ENCODE peak calls at places on chromosome 14, in ten cellular contexts. One of them, this sample, is unnamed.

GRCh38 chr14:52003324-52003723 is 14.0 kb downstream of the RTRAF start:
- DNase-seq in upper lobe of right lung: no peak
- DNase-seq in psoas muscle: no peak
- DNase-seq in substantia nigra: no peak
- DNase-seq in osteoblast: no peak
- DNase-seq in stomach: no peak
- DNase-seq in ovary: no peak
- DNase-seq in uterus: no peak
- DNase-seq in mammary epithelial cell: no peak
- DNase-seq in CD8-positive, alpha-beta memory T cell: no peak
- DNase-seq in this sample: no peak

GRCh38 chr14:100714205-100714781 is 12.4 kb upstream of the DLK1 start:
- DNase-seq in upper lobe of right lung: no peak
- DNase-seq in psoas muscle: no peak
- DNase-seq in substantia nigra: no peak
- DNase-seq in osteoblast: no peak
- DNase-seq in stomach: no peak
- DNase-seq in ovary: no peak
- DNase-seq in uterus: no peak
- DNase-seq in mammary epithelial cell: no peak
- DNase-seq in CD8-positive, alpha-beta memory T cell: no peak
- DNase-seq in this sample: no peak

GRCh38 chr14:97329701-97330100 is 532.5 kb downstream of the VRK1 start:
- DNase-seq in upper lobe of right lung: no peak
- DNase-seq in psoas muscle: no peak
- DNase-seq in substantia nigra: no peak
- DNase-seq in osteoblast: no peak
- DNase-seq in stomach: no peak
- DNase-seq in ovary: no peak
- DNase-seq in uterus: no peak
- DNase-seq in mammary epithelial cell: no peak
- DNase-seq in CD8-positive, alpha-beta memory T cell: no peak
- DNase-seq in this sample: no peak

GRCh38 chr14:90087433-90087832 is 25.6 kb downstream of the KCNK13 start:
- DNase-seq in upper lobe of right lung: no peak
- DNase-seq in psoas muscle: no peak
- DNase-seq in substantia nigra: no peak
- DNase-seq in osteoblast: no peak
- DNase-seq in stomach: no peak
- DNase-seq in ovary: no peak
- DNase-seq in uterus: peak
- DNase-seq in mammary epithelial cell: peak
- DNase-seq in CD8-positive, alpha-beta memory T cell: no peak
- DNase-seq in this sample: no peak

GRCh38 chr14:77316872-77317271 is 3.8 kb downstream of the POMT2 start:
- DNase-seq in upper lobe of right lung: no peak
- DNase-seq in psoas muscle: peak
- DNase-seq in substantia nigra: no peak
- DNase-seq in osteoblast: no peak
- DNase-seq in stomach: no peak
- DNase-seq in ovary: no peak
- DNase-seq in uterus: no peak
- DNase-seq in mammary epithelial cell: peak
- DNase-seq in CD8-positive, alpha-beta memory T cell: no peak
- DNase-seq in this sample: no peak

GRCh38 chr14:55626131-55626530 is 46.1 kb downstream of the KTN1 start:
- DNase-seq in upper lobe of right lung: no peak
- DNase-seq in psoas muscle: no peak
- DNase-seq in substantia nigra: no peak
- DNase-seq in osteoblast: no peak
- DNase-seq in stomach: no peak
- DNase-seq in ovary: no peak
- DNase-seq in uterus: no peak
- DNase-seq in mammary epithelial cell: no peak
- DNase-seq in CD8-positive, alpha-beta memory T cell: no peak
- DNase-seq in this sample: no peak

GRCh38 chr14:75242546-75243273 is 35.9 kb upstream of the FOS start:
- DNase-seq in upper lobe of right lung: peak
- DNase-seq in psoas muscle: peak
- DNase-seq in substantia nigra: no peak
- DNase-seq in osteoblast: peak
- DNase-seq in stomach: no peak
- DNase-seq in ovary: no peak
- DNase-seq in uterus: no peak
- DNase-seq in mammary epithelial cell: peak
- DNase-seq in CD8-positive, alpha-beta memory T cell: no peak
- DNase-seq in this sample: no peak

GRCh38 chr14:80136358-80136757 is 74.9 kb downstream of the DIO2 start:
- DNase-seq in upper lobe of right lung: no peak
- DNase-seq in psoas muscle: no peak
- DNase-seq in substantia nigra: no peak
- DNase-seq in osteoblast: no peak
- DNase-seq in stomach: no peak
- DNase-seq in ovary: no peak
- DNase-seq in uterus: no peak
- DNase-seq in mammary epithelial cell: peak
- DNase-seq in CD8-positive, alpha-beta memory T cell: no peak
- DNase-seq in this sample: peak

GRCh38 chr14:103994535-103995184 is 52.3 kb upstream of the RD3L start:
- DNase-seq in upper lobe of right lung: no peak
- DNase-seq in psoas muscle: no peak
- DNase-seq in substantia nigra: no peak
- DNase-seq in osteoblast: peak
- DNase-seq in stomach: no peak
- DNase-seq in ovary: no peak
- DNase-seq in uterus: no peak
- DNase-seq in mammary epithelial cell: peak
- DNase-seq in CD8-positive, alpha-beta memory T cell: no peak
- DNase-seq in this sample: no peak

DNA sequence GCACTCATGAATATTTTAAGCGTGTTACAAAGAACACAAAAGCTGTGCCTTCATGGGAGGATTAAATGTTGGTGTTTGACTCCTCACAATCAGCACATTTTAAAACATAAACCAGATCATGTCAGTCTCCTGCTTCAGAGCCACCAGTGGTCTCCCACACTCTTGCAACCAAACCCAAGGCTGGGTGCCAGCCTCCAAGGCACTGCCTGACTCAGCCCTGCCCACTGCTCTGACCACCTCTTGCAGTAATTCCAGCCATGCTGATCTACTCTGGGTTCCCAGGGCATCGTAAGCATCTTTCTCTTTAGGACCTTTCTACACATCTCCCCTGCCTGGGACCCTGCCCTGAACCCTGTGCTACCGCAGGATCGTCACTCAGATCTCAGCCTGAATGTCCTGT is 449.6 kb downstream of the RAD51B start:
- DNase-seq in upper lobe of right lung: no peak
- DNase-seq in psoas muscle: no peak
- DNase-seq in substantia nigra: no peak
- DNase-seq in osteoblast: no peak
- DNase-seq in stomach: no peak
- DNase-seq in ovary: no peak
- DNase-seq in uterus: no peak
- DNase-seq in mammary epithelial cell: no peak
- DNase-seq in CD8-positive, alpha-beta memory T cell: no peak
- DNase-seq in this sample: no peak
- H3K27ac ChIP-seq in upper lobe of right lung: peak
- H3K27ac ChIP-seq in psoas muscle: no peak
- H3K27ac ChIP-seq in substantia nigra: no peak
- H3K27ac ChIP-seq in osteoblast: no peak
- H3K27ac ChIP-seq in stomach: peak
- H3K27ac ChIP-seq in ovary: no peak
- H3K27ac ChIP-seq in uterus: peak
- H3K27ac ChIP-seq in mammary epithelial cell: no peak
- H3K27ac ChIP-seq in CD8-positive, alpha-beta memory T cell: no peak
- H3K27ac ChIP-seq in this sample: peak

GRCh38 chr14:105220699-105221597 is 27.4 kb upstream of the BTBD6 start:
- DNase-seq in upper lobe of right lung: no peak
- DNase-seq in psoas muscle: no peak
- DNase-seq in substantia nigra: no peak
- DNase-seq in osteoblast: no peak
- DNase-seq in stomach: peak
- DNase-seq in ovary: no peak
- DNase-seq in uterus: peak
- DNase-seq in mammary epithelial cell: no peak
- DNase-seq in CD8-positive, alpha-beta memory T cell: no peak
- DNase-seq in this sample: no peak
- H3K27ac ChIP-seq in upper lobe of right lung: no peak
- H3K27ac ChIP-seq in psoas muscle: no peak
- H3K27ac ChIP-seq in substantia nigra: no peak
- H3K27ac ChIP-seq in osteoblast: no peak
- H3K27ac ChIP-seq in stomach: peak
- H3K27ac ChIP-seq in ovary: no peak
- H3K27ac ChIP-seq in uterus: no peak
- H3K27ac ChIP-seq in mammary epithelial cell: no peak
- H3K27ac ChIP-seq in CD8-positive, alpha-beta memory T cell: no peak
- H3K27ac ChIP-seq in this sample: no peak

GRCh38 chr14:64952598-64953309 is 10.2 kb upstream of the GPX2 start:
- DNase-seq in upper lobe of right lung: no peak
- DNase-seq in psoas muscle: no peak
- DNase-seq in substantia nigra: no peak
- DNase-seq in osteoblast: no peak
- DNase-seq in stomach: no peak
- DNase-seq in ovary: no peak
- DNase-seq in uterus: no peak
- DNase-seq in mammary epithelial cell: no peak
- DNase-seq in CD8-positive, alpha-beta memory T cell: no peak
- DNase-seq in this sample: peak

GRCh38 chr14:64951724-64952123 is 9.2 kb upstream of the GPX2 start:
- DNase-seq in upper lobe of right lung: no peak
- DNase-seq in psoas muscle: peak
- DNase-seq in substantia nigra: no peak
- DNase-seq in osteoblast: no peak
- DNase-seq in stomach: no peak
- DNase-seq in ovary: no peak
- DNase-seq in uterus: no peak
- DNase-seq in mammary epithelial cell: no peak
- DNase-seq in CD8-positive, alpha-beta memory T cell: no peak
- DNase-seq in this sample: no peak

GRCh38 chr14:64948612-64949210 is 6.2 kb upstream of the GPX2 start:
- DNase-seq in upper lobe of right lung: no peak
- DNase-seq in psoas muscle: no peak
- DNase-seq in substantia nigra: no peak
- DNase-seq in osteoblast: no peak
- DNase-seq in stomach: no peak
- DNase-seq in ovary: no peak
- DNase-seq in uterus: no peak
- DNase-seq in mammary epithelial cell: no peak
- DNase-seq in CD8-positive, alpha-beta memory T cell: no peak
- DNase-seq in this sample: no peak

GRCh38 chr14:64951291-64951690 is 8.7 kb upstream of the GPX2 start:
- DNase-seq in upper lobe of right lung: no peak
- DNase-seq in psoas muscle: no peak
- DNase-seq in substantia nigra: no peak
- DNase-seq in osteoblast: no peak
- DNase-seq in stomach: no peak
- DNase-seq in ovary: no peak
- DNase-seq in uterus: no peak
- DNase-seq in mammary epithelial cell: no peak
- DNase-seq in CD8-positive, alpha-beta memory T cell: no peak
- DNase-seq in this sample: no peak

GRCh38 chr14:64950889-64951288 is 8.3 kb upstream of the GPX2 start:
- DNase-seq in upper lobe of right lung: no peak
- DNase-seq in psoas muscle: peak
- DNase-seq in substantia nigra: no peak
- DNase-seq in osteoblast: no peak
- DNase-seq in stomach: no peak
- DNase-seq in ovary: no peak
- DNase-seq in uterus: no peak
- DNase-seq in mammary epithelial cell: no peak
- DNase-seq in CD8-positive, alpha-beta memory T cell: no peak
- DNase-seq in this sample: no peak
- H3K27ac ChIP-seq in upper lobe of right lung: no peak
- H3K27ac ChIP-seq in psoas muscle: peak
- H3K27ac ChIP-seq in substantia nigra: no peak
- H3K27ac ChIP-seq in osteoblast: no peak
- H3K27ac ChIP-seq in stomach: no peak
- H3K27ac ChIP-seq in ovary: no peak
- H3K27ac ChIP-seq in uterus: no peak
- H3K27ac ChIP-seq in mammary epithelial cell: no peak
- H3K27ac ChIP-seq in CD8-positive, alpha-beta memory T cell: no peak
- H3K27ac ChIP-seq in this sample: no peak

GRCh38 chr14:62497708-62498107 is 547.5 kb downstream of the KCNH5 start:
- DNase-seq in upper lobe of right lung: no peak
- DNase-seq in psoas muscle: no peak
- DNase-seq in substantia nigra: no peak
- DNase-seq in osteoblast: no peak
- DNase-seq in stomach: no peak
- DNase-seq in ovary: no peak
- DNase-seq in uterus: no peak
- DNase-seq in mammary epithelial cell: no peak
- DNase-seq in CD8-positive, alpha-beta memory T cell: no peak
- DNase-seq in this sample: no peak
- H3K27ac ChIP-seq in upper lobe of right lung: no peak
- H3K27ac ChIP-seq in psoas muscle: no peak
- H3K27ac ChIP-seq in substantia nigra: no peak
- H3K27ac ChIP-seq in osteoblast: no peak
- H3K27ac ChIP-seq in stomach: no peak
- H3K27ac ChIP-seq in ovary: no peak
- H3K27ac ChIP-seq in uterus: no peak
- H3K27ac ChIP-seq in mammary epithelial cell: no peak
- H3K27ac ChIP-seq in CD8-positive, alpha-beta memory T cell: no peak
- H3K27ac ChIP-seq in this sample: no peak

GRCh38 chr14:24437736-24438067 is 4.9 kb downstream of the SDR39U1 start:
- DNase-seq in upper lobe of right lung: no peak
- DNase-seq in psoas muscle: no peak
- DNase-seq in substantia nigra: no peak
- DNase-seq in osteoblast: no peak
- DNase-seq in stomach: no peak
- DNase-seq in ovary: no peak
- DNase-seq in uterus: no peak
- DNase-seq in mammary epithelial cell: no peak
- DNase-seq in CD8-positive, alpha-beta memory T cell: no peak
- DNase-seq in this sample: no peak
- H3K27ac ChIP-seq in upper lobe of right lung: peak
- H3K27ac ChIP-seq in psoas muscle: no peak
- H3K27ac ChIP-seq in substantia nigra: peak
- H3K27ac ChIP-seq in osteoblast: no peak
- H3K27ac ChIP-seq in stomach: peak
- H3K27ac ChIP-seq in ovary: no peak
- H3K27ac ChIP-seq in uterus: no peak
- H3K27ac ChIP-seq in mammary epithelial cell: no peak
- H3K27ac ChIP-seq in CD8-positive, alpha-beta memory T cell: no peak
- H3K27ac ChIP-seq in this sample: no peak

DNA sequence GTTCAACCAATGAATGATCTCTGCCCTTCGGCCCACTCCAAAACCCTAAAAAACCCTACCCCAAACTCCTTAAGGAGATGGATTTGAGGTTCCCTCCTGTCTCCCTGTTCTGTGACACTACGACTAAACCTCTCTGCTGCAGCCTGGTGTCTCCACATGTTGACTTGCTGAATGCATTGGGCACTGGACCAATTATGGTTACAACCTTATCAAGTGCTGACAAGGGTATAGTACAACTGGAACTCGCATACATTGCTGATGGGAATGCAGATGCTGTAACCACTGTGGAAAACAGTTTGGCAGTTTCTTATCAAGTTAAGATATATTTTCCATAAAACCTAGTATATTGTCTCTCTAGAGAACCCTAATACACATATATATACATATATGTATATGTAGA is 6.3 kb upstream of the DICER1 start:
- DNase-seq in upper lobe of right lung: no peak
- DNase-seq in psoas muscle: no peak
- DNase-seq in substantia nigra: no peak
- DNase-seq in osteoblast: no peak
- DNase-seq in stomach: no peak
- DNase-seq in ovary: no peak
- DNase-seq in uterus: no peak
- DNase-seq in mammary epithelial cell: no peak
- DNase-seq in CD8-positive, alpha-beta memory T cell: no peak
- DNase-seq in this sample: no peak
- H3K27ac ChIP-seq in upper lobe of right lung: no peak
- H3K27ac ChIP-seq in psoas muscle: no peak
- H3K27ac ChIP-seq in substantia nigra: no peak
- H3K27ac ChIP-seq in osteoblast: no peak
- H3K27ac ChIP-seq in stomach: no peak
- H3K27ac ChIP-seq in ovary: no peak
- H3K27ac ChIP-seq in uterus: no peak
- H3K27ac ChIP-seq in mammary epithelial cell: no peak
- H3K27ac ChIP-seq in CD8-positive, alpha-beta memory T cell: no peak
- H3K27ac ChIP-seq in this sample: no peak